ENCODE peak calls at places on chromosomes 1 and 21, in ten cellular contexts. V, D, Y, I, F, B, X, J, W and M are unnamed samples.

GRCh38 chr1:35707253-35708178 is 11.2 kb downstream of the C1orf216 start:
- DNase-seq in V (peak), D (no peak), Y (no peak), I (no peak), F (no peak), B (peak), X (no peak), J (peak), W (no peak), M (no peak)

GRCh38 chr1:89527256-89527655 is 2.6 kb downstream of the LRRC8B start:
- DNase-seq in V (no peak), D (no peak), Y (no peak), I (no peak), F (no peak), B (no peak), X (no peak), J (no peak), W (no peak), M (no peak)

GRCh38 chr1:27137544-27138075 is 17.3 kb downstream of the SLC9A1 start:
- DNase-seq in V (peak), D (peak), Y (peak), I (no peak), F (peak), B (no peak), X (no peak), J (no peak), W (no peak), M (no peak)

GRCh38 chr1:94142022-94142421 is 21.1 kb upstream of the ABCA4 start:
- DNase-seq in V (no peak), D (no peak), Y (peak), I (no peak), F (no peak), B (no peak), X (no peak), J (no peak), W (no peak), M (no peak)

GRCh38 chr1:58780586-58781452 is 3.0 kb downstream of the JUN start:
- DNase-seq in V (no peak), D (no peak), Y (peak), I (no peak), F (no peak), B (peak), X (no peak), J (no peak), W (no peak), M (no peak)

GRCh38 chr1:119647734-119648619 is at the start of gene ZNF697:
- DNase-seq in V (peak), D (peak), Y (peak), I (no peak), F (peak), B (peak), X (peak), J (peak), W (peak), M (peak)

GRCh38 chr21:44375281-44375651 is 21.8 kb downstream of the TRPM2 start:
- DNase-seq in V (no peak), D (no peak), Y (no peak), I (no peak), F (no peak), B (no peak), X (peak), J (no peak), W (no peak), M (no peak)

GRCh38 chr1:31814631-31815306 is 1.1 kb downstream of the SPOCD1 start:
- DNase-seq in V (no peak), D (no peak), Y (no peak), I (no peak), F (no peak), B (no peak), X (no peak), J (no peak), W (no peak), M (no peak)

GRCh38 chr1:225462429-225462713 is 34.5 kb upstream of the LBR start:
- DNase-seq in V (no peak), D (no peak), Y (no peak), I (no peak), F (no peak), B (no peak), X (no peak), J (no peak), W (no peak), M (no peak)

GRCh38 chr1:185520188-185520935 is 203.3 kb upstream of the IVNS1ABP start:
- DNase-seq in V (no peak), D (no peak), Y (no peak), I (no peak), F (no peak), B (no peak), X (no peak), J (no peak), W (no peak), M (no peak)

GRCh38 chr1:151638074-151638775 is 26.4 kb downstream of the SNX27 start:
- DNase-seq in V (no peak), D (no peak), Y (no peak), I (no peak), F (no peak), B (no peak), X (no peak), J (no peak), W (no peak), M (no peak)

GRCh38 chr1:212254853-212255363 is 30.3 kb upstream of the PPP2R5A start:
- DNase-seq in V (no peak), D (no peak), Y (no peak), I (no peak), F (no peak), B (peak), X (no peak), J (no peak), W (no peak), M (no peak)

GRCh38 chr21:36917487-36918158 is 48.8 kb downstream of the HLCS start:
- DNase-seq in V (peak), D (peak), Y (peak), I (no peak), F (no peak), B (peak), X (no peak), J (no peak), W (peak), M (peak)

GRCh38 chr1:34929497-34929852 is at the start of gene DLGAP3:
- DNase-seq in V (peak), D (no peak), Y (no peak), I (no peak), F (no peak), B (peak), X (no peak), J (no peak), W (no peak), M (no peak)

GRCh38 chr1:164780111-164780510 is 221.1 kb downstream of the PBX1 start:
- DNase-seq in V (no peak), D (no peak), Y (no peak), I (no peak), F (no peak), B (no peak), X (no peak), J (no peak), W (no peak), M (no peak)

GRCh38 chr1:3188150-3188971 is 119.4 kb downstream of the PRDM16 start:
- DNase-seq in V (no peak), D (no peak), Y (no peak), I (no peak), F (no peak), B (peak), X (no peak), J (no peak), W (no peak), M (no peak)

GRCh38 chr1:114215426-114215825 is 61.8 kb upstream of the SYT6 start:
- DNase-seq in V (no peak), D (no peak), Y (no peak), I (no peak), F (no peak), B (no peak), X (no peak), J (no peak), W (no peak), M (no peak)

GRCh38 chr1:151472852-151473731 is 13.8 kb upstream of the POGZ start:
- DNase-seq in V (peak), D (peak), Y (peak), I (no peak), F (no peak), B (peak), X (no peak), J (peak), W (no peak), M (no peak)

GRCh38 chr21:15722591-15723324 is 7.0 kb upstream of the USP25 start:
- DNase-seq in V (no peak), D (no peak), Y (no peak), I (no peak), F (no peak), B (peak), X (no peak), J (no peak), W (no peak), M (no peak)

GRCh38 chr1:171769754-171770153 is 11.7 kb upstream of the METTL13 start:
- DNase-seq in V (no peak), D (no peak), Y (no peak), I (no peak), F (no peak), B (no peak), X (no peak), J (no peak), W (no peak), M (no peak)

GRCh38 chr1:163970699-163971098 is 588.3 kb upstream of the PBX1 start:
- DNase-seq in V (peak), D (no peak), Y (no peak), I (no peak), F (no peak), B (no peak), X (no peak), J (no peak), W (no peak), M (no peak)

GRCh38 chr1:45170151-45170742 is 36.2 kb downstream of the ZSWIM5 start:
- DNase-seq in V (no peak), D (no peak), Y (no peak), I (no peak), F (no peak), B (no peak), X (no peak), J (no peak), W (no peak), M (no peak)

GRCh38 chr1:33234131-33234530 is 22.2 kb upstream of the ZNF362 start:
- DNase-seq in V (no peak), D (no peak), Y (no peak), I (no peak), F (no peak), B (no peak), X (no peak), J (no peak), W (no peak), M (no peak)

GRCh38 chr21:41819236-41819855 is 52.5 kb upstream of the RIPK4 start:
- DNase-seq in V (no peak), D (no peak), Y (no peak), I (no peak), F (no peak), B (no peak), X (no peak), J (no peak), W (no peak), M (no peak)

GRCh38 chr1:57013522-57013921 is 47.7 kb upstream of the C8B start:
- DNase-seq in V (no peak), D (no peak), Y (no peak), I (no peak), F (no peak), B (no peak), X (no peak), J (no peak), W (no peak), M (no peak)

GRCh38 chr21:45887121-45887611 is 94.4 kb upstream of the COL6A1 start:
- DNase-seq in V (no peak), D (peak), Y (peak), I (no peak), F (no peak), B (no peak), X (no peak), J (no peak), W (no peak), M (no peak)

GRCh38 chr1:226763741-226764264 is 24.7 kb upstream of the ITPKB start:
- DNase-seq in V (no peak), D (no peak), Y (peak), I (peak), F (no peak), B (no peak), X (no peak), J (no peak), W (peak), M (peak)

GRCh38 chr1:197393105-197393504 is 125.1 kb downstream of the CRB1 start:
- DNase-seq in V (no peak), D (no peak), Y (no peak), I (no peak), F (no peak), B (no peak), X (no peak), J (no peak), W (no peak), M (no peak)

GRCh38 chr1:74057719-74058118 is 140.3 kb downstream of the LRRIQ3 start:
- DNase-seq in V (no peak), D (no peak), Y (no peak), I (no peak), F (no peak), B (no peak), X (no peak), J (no peak), W (no peak), M (no peak)

GRCh38 chr1:224589006-224589405 is 27.1 kb upstream of the CNIH3 start:
- DNase-seq in V (no peak), D (no peak), Y (peak), I (no peak), F (no peak), B (no peak), X (no peak), J (no peak), W (no peak), M (no peak)

GRCh38 chr1:17984510-17985085 is 123.0 kb upstream of the IGSF21 start:
- DNase-seq in V (peak), D (no peak), Y (no peak), I (peak), F (no peak), B (peak), X (no peak), J (no peak), W (no peak), M (no peak)

GRCh38 chr1:12204140-12204539 is 25.7 kb upstream of the VPS13D start:
- DNase-seq in V (no peak), D (no peak), Y (no peak), I (peak), F (no peak), B (no peak), X (peak), J (no peak), W (no peak), M (no peak)

GRCh38 chr1:230682882-230683610 is 30.9 kb downstream of the AGT start:
- DNase-seq in V (no peak), D (no peak), Y (no peak), I (no peak), F (no peak), B (no peak), X (no peak), J (no peak), W (peak), M (no peak)

GRCh38 chr1:233025156-233025555 is 74.7 kb downstream of the NTPCR start:
- DNase-seq in V (peak), D (peak), Y (peak), I (peak), F (no peak), B (peak), X (no peak), J (peak), W (no peak), M (peak)
- TF ChIP-seq CTCF in V (peak), D (peak), Y (peak), I (peak), F (peak), B (peak), X (no peak), J (peak), W (peak), M (peak)

DNA sequence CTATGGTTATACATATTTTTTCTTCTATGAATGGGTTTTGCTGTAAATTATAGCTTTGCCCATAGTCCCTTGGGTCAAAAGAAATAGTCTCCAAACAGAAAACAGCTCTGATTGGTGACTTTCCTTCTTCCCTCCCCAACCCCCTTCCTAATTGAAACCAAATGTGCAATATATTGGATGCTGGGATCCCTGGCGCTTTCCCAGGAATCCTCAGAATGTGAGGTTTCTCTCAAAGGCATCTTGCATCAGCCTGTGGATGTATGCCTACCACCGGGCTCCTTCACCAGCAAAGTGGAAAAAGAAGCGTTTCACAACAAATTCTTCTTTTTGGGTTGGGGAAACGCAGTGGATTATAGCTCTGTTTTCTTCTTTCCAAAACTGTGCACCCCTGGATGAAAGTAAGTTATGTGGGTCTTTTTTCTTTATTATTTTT is at the start of gene DDR2:
- DNase-seq in V (no peak), D (peak), Y (peak), I (no peak), F (peak), B (peak), X (no peak), J (peak), W (peak), M (no peak)
- H3K4me3 ChIP-seq in V (peak), D (peak), Y (peak), I (no peak), F (peak), B (no peak), X (no peak), J (peak), W (peak), M (peak)

GRCh38 chr1:51415963-51416362 is 85.6 kb upstream of the TTC39A start:
- DNase-seq in V (no peak), D (no peak), Y (no peak), I (no peak), F (no peak), B (no peak), X (no peak), J (no peak), W (no peak), M (no peak)

GRCh38 chr1:51414811-51415210 is 84.4 kb upstream of the TTC39A start:
- DNase-seq in V (no peak), D (no peak), Y (no peak), I (no peak), F (no peak), B (no peak), X (no peak), J (no peak), W (no peak), M (no peak)

DNA sequence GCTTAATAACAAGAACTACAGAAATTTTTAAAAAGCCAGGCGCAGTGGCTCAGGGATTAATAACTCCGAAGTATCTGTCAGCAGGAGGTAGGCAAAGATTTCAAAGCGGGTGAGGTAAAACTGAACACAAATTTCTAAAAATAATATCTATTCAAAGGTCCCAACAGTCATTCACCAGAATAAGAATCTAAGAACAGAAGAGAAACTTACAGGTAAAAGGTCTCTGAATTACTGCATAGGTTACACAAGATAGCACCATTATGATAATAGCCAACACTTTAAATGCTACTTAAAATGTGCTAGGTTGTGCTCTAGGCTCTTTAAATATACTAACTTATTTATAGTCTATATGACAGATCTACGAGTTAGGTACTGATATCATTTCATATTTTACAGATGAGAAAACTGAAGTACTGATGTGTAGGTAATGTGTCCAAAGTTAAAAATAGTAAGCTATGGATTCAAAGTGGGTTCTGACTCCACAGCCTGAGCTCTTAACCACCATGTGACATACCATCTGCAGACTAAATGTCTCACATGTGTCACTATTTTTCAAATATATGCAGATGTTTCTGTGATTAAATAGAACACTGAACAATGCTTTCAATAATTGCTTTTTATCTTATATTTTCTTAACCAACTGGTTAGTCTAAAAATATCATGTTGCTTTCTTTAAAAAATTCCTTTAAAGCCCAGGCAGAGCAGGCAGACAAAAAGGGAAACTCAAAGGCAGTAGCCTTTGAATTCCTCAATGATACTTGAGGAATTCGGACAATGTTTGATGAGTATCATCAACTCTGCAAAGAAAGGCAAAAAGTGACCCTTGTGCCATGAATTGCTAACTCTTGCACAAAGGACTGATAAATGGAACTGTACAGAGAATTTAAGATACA is 80.5 kb upstream of the TTC39A start:
- DNase-seq in V (no peak), D (no peak), Y (no peak), I (no peak), F (no peak), B (no peak), X (no peak), J (no peak), W (no peak), M (no peak)
- TF ChIP-seq CTCF in V (no peak), D (no peak), Y (no peak), I (no peak), F (no peak), B (no peak), X (no peak), J (no peak), W (no peak), M (no peak)

DNA sequence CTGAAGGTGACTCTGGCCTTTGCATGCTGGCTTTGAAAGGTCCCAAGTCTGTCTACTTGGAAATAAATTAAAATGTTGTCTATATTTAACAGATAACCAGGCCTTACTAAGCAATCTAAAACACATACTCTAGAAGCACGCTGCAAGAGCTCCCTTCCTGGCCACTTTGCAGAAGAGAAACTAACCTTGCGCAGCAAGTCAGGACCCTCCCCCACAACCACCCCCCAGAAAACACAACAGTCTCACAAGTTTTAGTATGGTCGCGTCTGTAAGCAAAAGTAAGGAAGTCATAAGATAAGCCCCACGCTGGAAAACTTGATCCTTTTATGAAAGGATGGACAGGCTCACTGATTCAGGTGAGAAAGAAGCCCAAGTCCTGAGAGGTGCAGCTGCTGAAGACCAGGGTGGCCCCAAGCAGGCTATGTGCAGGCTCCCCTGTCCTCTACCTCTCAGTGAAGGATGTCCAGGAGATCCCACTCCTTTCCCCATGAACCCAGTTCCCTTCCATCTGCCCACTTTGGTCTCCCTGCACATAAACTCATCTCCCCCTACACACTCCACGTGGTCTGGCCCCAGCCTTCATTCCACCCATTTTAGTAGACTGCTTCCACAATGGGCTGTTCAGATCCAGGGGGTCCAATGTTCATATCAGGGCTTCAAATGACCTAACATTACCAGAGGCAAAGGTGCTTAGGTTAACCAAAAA is 23.8 kb downstream of the HIVEP3 start:
- DNase-seq in V (no peak), D (no peak), Y (no peak), I (no peak), F (no peak), B (no peak), X (no peak), J (no peak), W (no peak), M (no peak)
- H3K4me3 ChIP-seq in V (no peak), D (no peak), Y (no peak), I (no peak), F (no peak), B (no peak), X (no peak), J (no peak), W (no peak), M (no peak)

GRCh38 chr1:232628335-232629214 is 1.4 kb downstream of the SIPA1L2 start:
- DNase-seq in V (peak), D (no peak), Y (peak), I (peak), F (no peak), B (no peak), X (no peak), J (no peak), W (no peak), M (no peak)
- TF ChIP-seq CTCF in V (peak), D (peak), Y (peak), I (peak), F (no peak), B (no peak), X (no peak), J (peak), W (peak), M (peak)

GRCh38 chr1:10509823-10510509 is 35.2 kb downstream of the PEX14 start:
- DNase-seq in V (no peak), D (no peak), Y (no peak), I (no peak), F (no peak), B (no peak), X (no peak), J (no peak), W (no peak), M (no peak)
- H3K4me3 ChIP-seq in V (no peak), D (no peak), Y (no peak), I (no peak), F (no peak), B (no peak), X (peak), J (no peak), W (no peak), M (peak)

GRCh38 chr1:111813440-111814304 is 58.0 kb downstream of the DDX20 start:
- DNase-seq in V (no peak), D (no peak), Y (no peak), I (peak), F (no peak), B (no peak), X (no peak), J (no peak), W (no peak), M (no peak)
- TF ChIP-seq CTCF in V (peak), D (no peak), Y (peak), I (peak), F (no peak), B (no peak), X (no peak), J (no peak), W (peak), M (no peak)